ENCODE peak calls at places on chromosome 7, in nine cellular contexts. S is pancreas, Z is hepatocyte, Y is WERI-Rb-1, J is dorsolateral prefrontal cortex, P is IMR-90, X is adrenal gland, E is HFF-Myc, D is prostate gland. W is an unnamed sample.
A peak's percentile ranks its signal among the peaks of the same experiment; 100 is the strongest.

GRCh38 chr7:94557211-94557610 is 47.6 kb downstream of the CASD1 start:
- DNase-seq in P (no peak), S (no peak), X (no peak), J (no peak), Y (no peak), Z (no peak), E (no peak), D (no peak), W (no peak)

GRCh38 chr7:127713758-127714157 is 61.8 kb downstream of the SND1 start:
- DNase-seq in E (no peak), Y (peak; percentile 73), X (peak; percentile 15), S (no peak), Z (no peak), P (no peak), J (peak; percentile 94), D (no peak), W (no peak)

GRCh38 chr7:116706668-116707126 is 34.7 kb downstream of the MET start:
- DNase-seq in X (no peak), Z (no peak), J (no peak), Y (no peak), S (no peak), E (no peak), D (no peak), P (no peak), W (peak; percentile 55)

GRCh38 chr7:18724311-18724710 is 228.8 kb downstream of the HDAC9 start:
- DNase-seq in X (no peak), E (no peak), J (no peak), Y (no peak), P (peak; percentile 44), Z (no peak), S (no peak), D (no peak), W (no peak)

GRCh38 chr7:14125998-14126397 is 136.5 kb upstream of the ETV1 start:
- DNase-seq in S (no peak), Y (no peak), Z (no peak), J (no peak), E (no peak), D (no peak), X (no peak), P (peak; percentile 15), W (no peak)

GRCh38 chr7:146146866-146147265 is 30.3 kb downstream of the CNTNAP2 start:
- DNase-seq in Y (no peak), E (peak; percentile 3), J (no peak), Z (no peak), P (no peak), X (no peak), S (no peak), D (no peak), W (peak; percentile 30)

GRCh38 chr7:157907998-157908782 is 571.4 kb downstream of the DNAJB6 start:
- DNase-seq in Z (no peak), X (no peak), S (no peak), Y (no peak), D (no peak), E (no peak), J (no peak), P (no peak), W (no peak)

GRCh38 chr7:25775999-25776736 is 375.8 kb upstream of the NFE2L3 start:
- DNase-seq in J (no peak), E (no peak), S (no peak), P (no peak), Y (peak; percentile 31), Z (no peak), D (no peak), X (no peak), W (no peak)

GRCh38 chr7:33895025-33895804 is 10.1 kb upstream of the BMPER start:
- DNase-seq in Y (peak; percentile 88), J (peak; percentile 85), X (peak; percentile 81), S (peak; percentile 95), P (peak; percentile 75), Z (peak; percentile 89), E (no peak), D (peak; percentile 83), W (peak; percentile 78)

DNA sequence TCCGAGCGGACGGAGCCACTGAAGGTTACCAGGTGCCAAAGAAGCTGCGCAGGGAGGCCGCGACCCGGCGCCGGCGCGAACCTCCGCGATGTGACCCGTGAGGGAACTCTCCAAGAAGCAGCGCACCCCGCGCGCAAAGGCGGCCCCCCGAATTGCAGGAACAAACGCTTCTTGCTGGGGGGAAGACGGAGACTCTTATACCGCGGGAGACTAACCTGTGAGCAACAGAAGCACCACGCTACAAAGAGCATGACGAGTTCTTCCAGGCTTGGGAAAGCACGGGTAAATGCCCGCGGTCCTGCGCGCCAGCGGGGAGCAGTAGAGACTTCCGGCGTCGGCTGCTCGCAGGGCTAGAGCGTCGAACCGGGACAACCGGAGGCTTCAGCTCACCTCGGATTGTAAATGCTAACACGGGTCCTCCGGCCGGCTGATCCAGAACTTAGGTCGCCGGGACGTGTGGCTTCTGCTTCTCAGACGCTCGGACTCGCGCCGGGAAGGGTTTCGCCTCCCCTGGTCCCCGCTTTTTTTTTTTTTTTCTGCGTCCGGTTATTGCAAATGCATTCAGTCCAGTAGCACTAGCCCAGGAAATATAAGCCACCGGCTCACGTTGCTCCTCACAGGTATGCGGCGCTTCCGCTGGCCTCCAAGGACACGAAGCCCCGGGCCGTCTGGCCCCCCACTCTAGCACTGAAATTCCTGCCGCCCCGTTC is at the start of gene COA1:
- DNase-seq in E (peak; percentile 69), J (peak; percentile 91), X (peak; percentile 84), D (peak; percentile 81), S (peak; percentile 86), Z (peak; percentile 93), P (peak; percentile 91), Y (peak; percentile 87), W (peak; percentile 93)
- TF ChIP-seq CTCF in E (no peak), J (no peak), X (no peak), D (no peak), S (no peak), Z (peak; percentile 7), P (no peak), Y (no peak), W (peak; percentile 20)

GRCh38 chr7:947391-948210 is 6.9 kb downstream of the ADAP1 start:
- DNase-seq in P (no peak), X (no peak), Z (no peak), J (no peak), Y (no peak), S (peak; percentile 54), E (no peak), D (no peak), W (no peak)

GRCh38 chr7:946256-946996 is 8.1 kb downstream of the ADAP1 start:
- DNase-seq in P (no peak), D (no peak), E (no peak), X (no peak), S (peak; percentile 57), J (no peak), Z (no peak), Y (no peak), W (no peak)

GRCh38 chr7:945147-945555 is 9.3 kb downstream of the ADAP1 start:
- DNase-seq in D (no peak), X (no peak), J (no peak), E (no peak), Y (no peak), Z (no peak), P (no peak), S (peak; percentile 64), W (no peak)

GRCh38 chr7:945556-946255 is 8.8 kb downstream of the ADAP1 start:
- DNase-seq in S (peak; percentile 89), P (no peak), E (no peak), X (no peak), D (peak; percentile 85), Y (no peak), J (peak; percentile 41), Z (peak; percentile 94), W (no peak)

GRCh38 chr7:944744-945143 is 9.7 kb downstream of the ADAP1 start:
- DNase-seq in D (no peak), E (no peak), Z (no peak), X (no peak), Y (no peak), P (no peak), S (no peak), J (no peak), W (no peak)
- H3K4me3 ChIP-seq in D (no peak overlapping the region), E (no peak overlapping the region), Z (no peak overlapping the region), X (no peak overlapping the region), Y (no peak overlapping the region), P (no peak overlapping the region), S (peak overlapping the region; percentile 60), J (no peak overlapping the region), W (no peak overlapping the region)

DNA sequence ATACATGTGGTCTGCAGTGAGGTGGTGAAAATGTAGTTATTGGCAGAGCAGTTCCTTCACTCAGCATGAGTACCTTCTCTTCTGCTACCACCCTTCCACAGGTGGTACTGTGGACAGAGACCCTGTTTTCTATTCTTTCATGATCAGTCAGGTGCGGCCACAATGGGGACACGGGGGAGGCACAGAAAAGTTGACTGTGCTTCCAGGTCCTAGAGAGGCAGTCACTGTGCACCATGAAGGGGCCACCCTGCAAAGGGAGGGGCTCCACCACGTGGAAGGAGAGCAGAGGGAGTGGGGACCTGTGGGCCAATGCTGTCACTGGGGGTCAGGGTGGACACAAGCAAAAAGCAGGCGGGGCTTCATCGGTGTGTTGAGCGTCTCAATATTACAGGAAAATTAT is 3.6 kb upstream of the LANCL2 start:
- DNase-seq in Z (no peak), P (no peak), S (no peak), E (no peak), J (no peak), X (no peak), Y (peak; percentile 24), D (no peak), W (no peak)
- TF ChIP-seq CTCF in Z (no peak), P (no peak), S (no peak), E (no peak), J (no peak), X (no peak), Y (no peak), D (no peak), W (no peak)

DNA sequence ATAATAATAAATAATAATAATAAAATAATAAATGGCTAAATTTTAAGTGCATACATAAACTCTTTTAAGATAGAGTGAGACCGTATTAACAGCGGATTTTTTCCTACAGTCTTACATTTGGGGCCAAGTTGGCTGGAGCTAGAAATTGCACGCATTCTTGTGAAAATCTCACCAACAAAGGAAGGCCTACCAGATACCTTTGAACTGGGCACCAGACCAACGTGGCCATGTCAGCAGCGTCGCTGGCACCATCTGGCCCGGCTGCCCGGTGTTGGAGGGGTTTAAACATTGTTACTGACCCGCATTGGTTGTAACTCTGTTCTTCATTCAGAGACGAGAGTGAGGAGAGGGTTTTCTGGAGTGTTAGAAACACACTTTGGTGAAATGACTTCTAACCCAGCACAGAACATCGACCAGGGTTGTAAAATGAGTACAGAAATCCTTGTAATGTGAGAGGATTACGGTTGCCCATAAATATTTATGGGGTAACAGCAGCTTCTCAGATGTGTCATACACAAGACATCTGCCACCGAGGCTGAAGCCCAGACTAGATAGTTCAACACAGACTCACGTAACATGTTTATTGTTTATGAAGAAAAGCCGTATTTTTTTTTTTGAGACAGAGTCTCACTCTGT is 34.6 kb upstream of the UNCX start:
- DNase-seq in E (peak; percentile 62), Y (no peak), P (peak; percentile 94), J (peak; percentile 21), S (no peak), X (no peak), Z (peak; percentile 57), D (no peak), W (peak; percentile 39)
- H3K4me3 ChIP-seq in E (no peak overlapping the region), Y (no peak overlapping the region), P (no peak overlapping the region), J (no peak overlapping the region), S (no peak overlapping the region), X (no peak overlapping the region), Z (no peak overlapping the region), D (no peak overlapping the region), W (no peak overlapping the region)